ENCODE peak calls at places on chromosomes 12 and 14, in ten cellular contexts. I is T-helper 1 cell; R is cardiac fibroblast; L is CD8-positive, alpha-beta memory T cell; G is stimulated activated CD4-positive, alpha-beta T cell treated with anti-CD3 and anti-CD28 coated beads, TNF-alpha, amount 100 ng/mL, for 48 hours; Q is ureter; E is GDM1; O is ELR; M is non-pigmented ciliary epithelial cell; C is activated CD4-positive, alpha-beta T cell treated with anti-CD3 and anti-CD28 coated beads for 24 hours. D is an unnamed sample.

GRCh38 chr14:77123381-77124344 is 17.9 kb downstream of the ZDHHC22 start:
- DNase-seq in I (no peak), R (no peak), L (no peak), G (no peak), Q (peak), E (no peak), O (no peak), M (no peak), C (no peak), D (no peak)

GRCh38 chr12:3490848-3491382 is at the start of gene PRMT8:
- DNase-seq in I (no peak), R (peak), L (no peak), G (no peak), Q (no peak), E (no peak), O (peak), M (no peak), C (no peak), D (no peak)

GRCh38 chr12:123757555-123757954 is 4.5 kb upstream of the DNAH10 start:
- DNase-seq in I (no peak), R (peak), L (no peak), G (no peak), Q (no peak), E (no peak), O (no peak), M (peak), C (no peak), D (no peak)

GRCh38 chr14:21617614-21618013 is 17.1 kb downstream of the OR10G2 start:
- DNase-seq in I (no peak), R (no peak), L (no peak), G (no peak), Q (no peak), E (no peak), O (no peak), M (no peak), C (no peak), D (no peak)

GRCh38 chr14:65403231-65403630 is 9.3 kb upstream of the FUT8 start:
- DNase-seq in I (no peak), R (peak), L (no peak), G (no peak), Q (no peak), E (no peak), O (peak), M (no peak), C (no peak), D (no peak)

GRCh38 chr12:76444408-76444984 is 96.3 kb upstream of the BBS10 start:
- DNase-seq in I (no peak), R (no peak), L (no peak), G (no peak), Q (no peak), E (no peak), O (peak), M (no peak), C (no peak), D (no peak)

GRCh38 chr12:16482726-16483125 is 123.2 kb downstream of the LMO3 start:
- DNase-seq in I (no peak), R (peak), L (no peak), G (no peak), Q (no peak), E (no peak), O (no peak), M (no peak), C (no peak), D (no peak)

GRCh38 chr12:106032141-106032925 is 106.4 kb downstream of the NUAK1 start:
- DNase-seq in I (no peak), R (no peak), L (no peak), G (no peak), Q (no peak), E (no peak), O (no peak), M (no peak), C (no peak), D (no peak)

GRCh38 chr12:3046441-3047200 is 30.6 kb upstream of the TSPAN9 start:
- DNase-seq in I (no peak), R (no peak), L (no peak), G (no peak), Q (no peak), E (no peak), O (peak), M (no peak), C (no peak), D (no peak)

GRCh38 chr14:84181072-84181471 is 1348.9 kb upstream of the FLRT2 start:
- DNase-seq in I (no peak), R (no peak), L (no peak), G (no peak), Q (no peak), E (no peak), O (no peak), M (no peak), C (no peak), D (no peak)

GRCh38 chr12:990308-990648 is 745 bp upstream of the ERC1 start:
- DNase-seq in I (peak), R (peak), L (peak), G (peak), Q (peak), E (no peak), O (peak), M (no peak), C (peak), D (no peak)

GRCh38 chr12:44589697-44590096 is 286.4 kb downstream of the NELL2 start:
- DNase-seq in I (no peak), R (no peak), L (no peak), G (no peak), Q (no peak), E (no peak), O (no peak), M (no peak), C (no peak), D (no peak)

GRCh38 chr12:3295648-3296408 is 195.2 kb upstream of the PRMT8 start:
- DNase-seq in I (no peak), R (peak), L (no peak), G (no peak), Q (no peak), E (no peak), O (no peak), M (no peak), C (no peak), D (no peak)

GRCh38 chr12:51080136-51080535 is 3.3 kb downstream of the CSRNP2 start:
- DNase-seq in I (no peak), R (no peak), L (no peak), G (no peak), Q (no peak), E (no peak), O (no peak), M (no peak), C (no peak), D (no peak)

GRCh38 chr12:10501031-10501430 is 4.7 kb upstream of the EIF2S3B start:
- DNase-seq in I (no peak), R (peak), L (no peak), G (no peak), Q (no peak), E (no peak), O (peak), M (no peak), C (no peak), D (no peak)

GRCh38 chr14:24297190-24297964 is 2.2 kb downstream of the DHRS1 start:
- DNase-seq in I (no peak), R (peak), L (no peak), G (no peak), Q (no peak), E (peak), O (peak), M (no peak), C (no peak), D (no peak)

GRCh38 chr12:53065975-53066593 is 13.1 kb downstream of the SPRYD3 start:
- DNase-seq in I (peak), R (peak), L (peak), G (peak), Q (peak), E (no peak), O (peak), M (no peak), C (peak), D (peak)

GRCh38 chr14:71532349-71532748 is 399.9 kb upstream of the RGS6 start:
- DNase-seq in I (no peak), R (peak), L (no peak), G (no peak), Q (no peak), E (no peak), O (no peak), M (no peak), C (no peak), D (no peak)

GRCh38 chr12:118164798-118165486 is 29.0 kb downstream of the PEBP1 start:
- DNase-seq in I (no peak), R (peak), L (no peak), G (no peak), Q (no peak), E (no peak), O (peak), M (peak), C (no peak), D (no peak)

GRCh38 chr12:40149673-40150260 is 43.9 kb upstream of the SLC2A13 start:
- DNase-seq in I (no peak), R (peak), L (no peak), G (no peak), Q (no peak), E (no peak), O (peak), M (no peak), C (no peak), D (no peak)

GRCh38 chr12:113143959-113144358 is 5.6 kb upstream of the CFAP73 start:
- DNase-seq in I (no peak), R (no peak), L (no peak), G (no peak), Q (no peak), E (no peak), O (no peak), M (no peak), C (no peak), D (no peak)

GRCh38 chr12:62403031-62403430 is 63.6 kb upstream of the MON2 start:
- DNase-seq in I (no peak), R (no peak), L (no peak), G (no peak), Q (no peak), E (no peak), O (peak), M (no peak), C (no peak), D (no peak)

GRCh38 chr12:82055391-82055790 is 296.2 kb upstream of the PPFIA2 start:
- DNase-seq in I (no peak), R (no peak), L (no peak), G (no peak), Q (no peak), E (no peak), O (no peak), M (no peak), C (no peak), D (no peak)

GRCh38 chr14:47917344-47917954 is 242.0 kb upstream of the MDGA2 start:
- DNase-seq in I (no peak), R (peak), L (no peak), G (no peak), Q (no peak), E (no peak), O (peak), M (no peak), C (no peak), D (no peak)

GRCh38 chr14:59483360-59483759 is 848 bp downstream of the L3HYPDH start:
- DNase-seq in I (no peak), R (peak), L (no peak), G (no peak), Q (no peak), E (no peak), O (peak), M (no peak), C (no peak), D (no peak)

GRCh38 chr12:32666018-32666417 is 13.1 kb upstream of the DNM1L start:
- DNase-seq in I (no peak), R (no peak), L (no peak), G (no peak), Q (no peak), E (no peak), O (no peak), M (no peak), C (no peak), D (no peak)

GRCh38 chr12:30440826-30441602 is 254.7 kb downstream of the IPO8 start:
- DNase-seq in I (no peak), R (peak), L (no peak), G (no peak), Q (no peak), E (no peak), O (peak), M (no peak), C (no peak), D (no peak)

GRCh38 chr14:31278883-31279282 is 71.3 kb upstream of the HECTD1 start:
- DNase-seq in I (no peak), R (no peak), L (no peak), G (no peak), Q (no peak), E (no peak), O (peak), M (no peak), C (no peak), D (no peak)

GRCh38 chr12:77751939-77752338 is 78.8 kb upstream of the NAV3 start:
- DNase-seq in I (no peak), R (peak), L (no peak), G (no peak), Q (no peak), E (no peak), O (no peak), M (peak), C (no peak), D (no peak)

GRCh38 chr12:12685305-12685704 is 10.7 kb downstream of the GPR19 start:
- DNase-seq in I (no peak), R (no peak), L (no peak), G (no peak), Q (no peak), E (no peak), O (no peak), M (no peak), C (no peak), D (no peak)

D was measured in CD8-positive, alpha-beta T cell.